ENCODE peak calls at places on chromosome 17, in six cellular contexts. One of them, this sample, is unnamed.

GRCh38 chr17:68197091-68197996 is 50.5 kb upstream of the AMZ2 start:
- DNase-seq in tibial nerve: no peak
- DNase-seq in osteoblast: peak; percentile 88
- DNase-seq in tibial artery: no peak
- DNase-seq in neural progenitor cell: peak; percentile 74
- DNase-seq in CD4-positive, CD25-positive, alpha-beta regulatory T cell: no peak
- DNase-seq in this sample: no peak

GRCh38 chr17:703081-703875 is 11.4 kb downstream of the VPS53 start:
- DNase-seq in tibial nerve: no peak
- DNase-seq in osteoblast: no peak
- DNase-seq in tibial artery: no peak
- DNase-seq in neural progenitor cell: no peak
- DNase-seq in CD4-positive, CD25-positive, alpha-beta regulatory T cell: no peak
- DNase-seq in this sample: no peak

GRCh38 chr17:9269350-9270035 is 248.2 kb downstream of the NTN1 start:
- DNase-seq in tibial nerve: no peak
- DNase-seq in osteoblast: no peak
- DNase-seq in tibial artery: no peak
- DNase-seq in neural progenitor cell: no peak
- DNase-seq in CD4-positive, CD25-positive, alpha-beta regulatory T cell: no peak
- DNase-seq in this sample: no peak

GRCh38 chr17:4947411-4948165 is 742 bp downstream of the PFN1 start:
- DNase-seq in tibial nerve: no peak
- DNase-seq in osteoblast: peak; percentile 92
- DNase-seq in tibial artery: peak; percentile 85
- DNase-seq in neural progenitor cell: peak; percentile 81
- DNase-seq in CD4-positive, CD25-positive, alpha-beta regulatory T cell: peak; percentile 71
- DNase-seq in this sample: peak; percentile 78

GRCh38 chr17:67759355-67760171 is 41.8 kb downstream of the NOL11 start:
- DNase-seq in tibial nerve: peak; percentile 20
- DNase-seq in osteoblast: peak; percentile 71
- DNase-seq in tibial artery: no peak
- DNase-seq in neural progenitor cell: no peak
- DNase-seq in CD4-positive, CD25-positive, alpha-beta regulatory T cell: no peak
- DNase-seq in this sample: no peak

GRCh38 chr17:57519199-57519598 is 225.9 kb downstream of the CCDC182 start:
- DNase-seq in tibial nerve: no peak
- DNase-seq in osteoblast: no peak
- DNase-seq in tibial artery: no peak
- DNase-seq in neural progenitor cell: no peak
- DNase-seq in CD4-positive, CD25-positive, alpha-beta regulatory T cell: no peak
- DNase-seq in this sample: no peak

GRCh38 chr17:35255316-35255715 is 12.4 kb downstream of the SLFN5 start:
- DNase-seq in tibial nerve: no peak
- DNase-seq in osteoblast: no peak
- DNase-seq in tibial artery: no peak
- DNase-seq in neural progenitor cell: peak; percentile 79
- DNase-seq in CD4-positive, CD25-positive, alpha-beta regulatory T cell: no peak
- DNase-seq in this sample: no peak

GRCh38 chr17:28725660-28726395 is at the start of gene TLCD1:
- DNase-seq in tibial nerve: no peak
- DNase-seq in osteoblast: peak; percentile 97
- DNase-seq in tibial artery: peak; percentile 84
- DNase-seq in neural progenitor cell: peak; percentile 93
- DNase-seq in CD4-positive, CD25-positive, alpha-beta regulatory T cell: peak; percentile 56
- DNase-seq in this sample: peak; percentile 84

GRCh38 chr17:62650587-62650986 is 23.1 kb downstream of the MRC2 start:
- DNase-seq in tibial nerve: no peak
- DNase-seq in osteoblast: peak; percentile 66
- DNase-seq in tibial artery: no peak
- DNase-seq in neural progenitor cell: no peak
- DNase-seq in CD4-positive, CD25-positive, alpha-beta regulatory T cell: no peak
- DNase-seq in this sample: peak; percentile 12

GRCh38 chr17:35449371-35449931 is 885 bp upstream of the SLFN13 start:
- DNase-seq in tibial nerve: no peak
- DNase-seq in osteoblast: no peak
- DNase-seq in tibial artery: peak; percentile 63
- DNase-seq in neural progenitor cell: peak; percentile 26
- DNase-seq in CD4-positive, CD25-positive, alpha-beta regulatory T cell: no peak
- DNase-seq in this sample: peak; percentile 60

GRCh38 chr17:50922107-50922506 is 56.0 kb upstream of the TOB1 start:
- DNase-seq in tibial nerve: no peak
- DNase-seq in osteoblast: peak; percentile 68
- DNase-seq in tibial artery: no peak
- DNase-seq in neural progenitor cell: no peak
- DNase-seq in CD4-positive, CD25-positive, alpha-beta regulatory T cell: no peak
- DNase-seq in this sample: no peak

GRCh38 chr17:14354807-14355206 is 53.9 kb downstream of the HS3ST3B1 start:
- DNase-seq in tibial nerve: no peak
- DNase-seq in osteoblast: peak; percentile 39
- DNase-seq in tibial artery: no peak
- DNase-seq in neural progenitor cell: no peak
- DNase-seq in CD4-positive, CD25-positive, alpha-beta regulatory T cell: no peak
- DNase-seq in this sample: no peak

GRCh38 chr17:65584604-65585521 is 23.4 kb upstream of the AXIN2 start:
- DNase-seq in tibial nerve: no peak
- DNase-seq in osteoblast: no peak
- DNase-seq in tibial artery: no peak
- DNase-seq in neural progenitor cell: no peak
- DNase-seq in CD4-positive, CD25-positive, alpha-beta regulatory T cell: peak; percentile 17
- DNase-seq in this sample: no peak

GRCh38 chr17:37527249-37527851 is 37.7 kb downstream of the DUSP14 start:
- DNase-seq in tibial nerve: no peak
- DNase-seq in osteoblast: no peak
- DNase-seq in tibial artery: no peak
- DNase-seq in neural progenitor cell: peak; percentile 68
- DNase-seq in CD4-positive, CD25-positive, alpha-beta regulatory T cell: peak; percentile 50
- DNase-seq in this sample: no peak

GRCh38 chr17:58338907-58339774 is 10.5 kb upstream of the TSPOAP1 start:
- DNase-seq in tibial nerve: no peak
- DNase-seq in osteoblast: peak; percentile 96
- DNase-seq in tibial artery: peak; percentile 76
- DNase-seq in neural progenitor cell: peak; percentile 26
- DNase-seq in CD4-positive, CD25-positive, alpha-beta regulatory T cell: peak; percentile 48
- DNase-seq in this sample: peak; percentile 81

GRCh38 chr17:7220593-7221280 is 999 bp downstream of the ACADVL start:
- DNase-seq in tibial nerve: no peak
- DNase-seq in osteoblast: peak; percentile 92
- DNase-seq in tibial artery: no peak
- DNase-seq in neural progenitor cell: peak; percentile 54
- DNase-seq in CD4-positive, CD25-positive, alpha-beta regulatory T cell: peak; percentile 59
- DNase-seq in this sample: peak; percentile 76

GRCh38 chr17:72199256-72199655 is 78.4 kb downstream of the SOX9 start:
- DNase-seq in tibial nerve: no peak
- DNase-seq in osteoblast: no peak
- DNase-seq in tibial artery: no peak
- DNase-seq in neural progenitor cell: no peak
- DNase-seq in CD4-positive, CD25-positive, alpha-beta regulatory T cell: no peak
- DNase-seq in this sample: no peak

GRCh38 chr17:43905985-43906852 is 1.1 kb downstream of the MPP2 start:
- DNase-seq in tibial nerve: peak; percentile 61
- DNase-seq in osteoblast: peak; percentile 90
- DNase-seq in tibial artery: peak; percentile 91
- DNase-seq in neural progenitor cell: peak; percentile 92
- DNase-seq in CD4-positive, CD25-positive, alpha-beta regulatory T cell: peak; percentile 34
- DNase-seq in this sample: peak; percentile 61

GRCh38 chr17:17811381-17812210 is 25.2 kb downstream of the SREBF1 start:
- DNase-seq in tibial nerve: no peak
- DNase-seq in osteoblast: peak; percentile 95
- DNase-seq in tibial artery: no peak
- DNase-seq in neural progenitor cell: peak; percentile 47
- DNase-seq in CD4-positive, CD25-positive, alpha-beta regulatory T cell: no peak
- DNase-seq in this sample: no peak

GRCh38 chr17:17812211-17813054 is 24.4 kb downstream of the SREBF1 start:
- DNase-seq in tibial nerve: peak; percentile 85
- DNase-seq in osteoblast: peak; percentile 100
- DNase-seq in tibial artery: peak; percentile 84
- DNase-seq in neural progenitor cell: peak; percentile 83
- DNase-seq in CD4-positive, CD25-positive, alpha-beta regulatory T cell: peak; percentile 58
- DNase-seq in this sample: peak; percentile 85

GRCh38 chr17:17814162-17815061 is 22.4 kb downstream of the SREBF1 start:
- DNase-seq in tibial nerve: no peak
- DNase-seq in osteoblast: peak; percentile 91
- DNase-seq in tibial artery: peak; percentile 68
- DNase-seq in neural progenitor cell: no peak
- DNase-seq in CD4-positive, CD25-positive, alpha-beta regulatory T cell: no peak
- DNase-seq in this sample: no peak

GRCh38 chr17:17813725-17814095 is 23.1 kb downstream of the SREBF1 start:
- DNase-seq in tibial nerve: no peak
- DNase-seq in osteoblast: no peak
- DNase-seq in tibial artery: no peak
- DNase-seq in neural progenitor cell: no peak
- DNase-seq in CD4-positive, CD25-positive, alpha-beta regulatory T cell: no peak
- DNase-seq in this sample: no peak

GRCh38 chr17:17813055-17813724 is 23.6 kb downstream of the SREBF1 start:
- DNase-seq in tibial nerve: no peak
- DNase-seq in osteoblast: peak; percentile 84
- DNase-seq in tibial artery: no peak
- DNase-seq in neural progenitor cell: no peak
- DNase-seq in CD4-positive, CD25-positive, alpha-beta regulatory T cell: no peak
- DNase-seq in this sample: no peak
- H3K27ac ChIP-seq in tibial nerve: no peak overlapping the region
- H3K27ac ChIP-seq in osteoblast: no peak overlapping the region
- H3K27ac ChIP-seq in tibial artery: no peak overlapping the region
- H3K27ac ChIP-seq in neural progenitor cell: no peak overlapping the region
- H3K27ac ChIP-seq in CD4-positive, CD25-positive, alpha-beta regulatory T cell: no peak overlapping the region
- H3K27ac ChIP-seq in this sample: no peak overlapping the region

GRCh38 chr17:60770946-60771422 is 93.3 kb downstream of the BCAS3 start:
- DNase-seq in tibial nerve: no peak
- DNase-seq in osteoblast: peak; percentile 47
- DNase-seq in tibial artery: no peak
- DNase-seq in neural progenitor cell: no peak
- DNase-seq in CD4-positive, CD25-positive, alpha-beta regulatory T cell: no peak
- DNase-seq in this sample: no peak

GRCh38 chr17:60767744-60768308 is 90.2 kb downstream of the BCAS3 start:
- DNase-seq in tibial nerve: no peak
- DNase-seq in osteoblast: no peak
- DNase-seq in tibial artery: no peak
- DNase-seq in neural progenitor cell: no peak
- DNase-seq in CD4-positive, CD25-positive, alpha-beta regulatory T cell: no peak
- DNase-seq in this sample: no peak

GRCh38 chr17:60769327-60769726 is 91.7 kb downstream of the BCAS3 start:
- DNase-seq in tibial nerve: no peak
- DNase-seq in osteoblast: no peak
- DNase-seq in tibial artery: no peak
- DNase-seq in neural progenitor cell: no peak
- DNase-seq in CD4-positive, CD25-positive, alpha-beta regulatory T cell: no peak
- DNase-seq in this sample: no peak

DNA sequence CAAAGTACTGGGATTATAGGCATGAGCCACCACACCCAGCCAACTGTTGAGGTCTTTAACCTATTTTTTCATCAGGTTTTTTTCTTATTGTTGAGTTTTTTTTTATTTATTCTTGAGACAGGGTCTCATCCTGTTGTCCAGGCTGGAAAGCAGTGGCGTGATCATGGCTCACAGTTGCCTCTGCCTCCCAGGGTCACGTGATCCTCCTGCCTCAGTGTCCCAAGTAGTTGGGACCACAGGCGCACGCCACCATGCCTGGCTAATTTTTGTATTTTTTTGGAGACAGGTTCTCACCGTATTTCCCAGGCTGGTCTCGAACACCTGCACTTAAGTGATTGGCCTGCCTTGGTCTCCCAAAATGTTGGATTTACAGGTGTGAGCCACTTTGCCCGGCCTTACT is 95.9 kb downstream of the BCAS3 start:
- DNase-seq in tibial nerve: no peak
- DNase-seq in osteoblast: no peak
- DNase-seq in tibial artery: no peak
- DNase-seq in neural progenitor cell: no peak
- DNase-seq in CD4-positive, CD25-positive, alpha-beta regulatory T cell: no peak
- DNase-seq in this sample: no peak
- H3K4me3 ChIP-seq in tibial nerve: no peak overlapping the region
- H3K4me3 ChIP-seq in osteoblast: no peak overlapping the region
- H3K4me3 ChIP-seq in tibial artery: no peak overlapping the region
- H3K4me3 ChIP-seq in neural progenitor cell: no peak overlapping the region
- H3K4me3 ChIP-seq in CD4-positive, CD25-positive, alpha-beta regulatory T cell: no peak overlapping the region
- H3K4me3 ChIP-seq in this sample: no peak overlapping the region

DNA sequence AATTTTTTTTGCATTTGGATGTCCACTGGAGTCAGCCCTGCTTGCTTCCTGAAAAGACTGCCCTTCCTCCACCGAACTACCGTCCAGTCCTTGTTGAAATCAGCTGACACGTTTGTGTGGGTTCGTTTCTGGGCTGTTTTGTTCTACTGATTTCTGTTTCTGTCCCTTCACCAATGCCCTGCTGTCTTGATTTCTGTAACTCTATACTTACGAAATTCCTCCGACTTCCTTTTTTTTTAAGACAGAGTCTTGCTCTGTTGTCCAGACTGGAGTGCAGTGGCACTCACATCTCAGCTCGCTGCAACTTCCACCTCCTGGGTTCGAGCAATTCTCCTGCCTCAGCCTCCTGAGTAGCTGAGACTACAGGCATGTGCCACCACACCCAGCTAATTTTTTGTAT is 8.4 kb upstream of the GAA start:
- DNase-seq in tibial nerve: no peak
- DNase-seq in osteoblast: peak; percentile 30
- DNase-seq in tibial artery: no peak
- DNase-seq in neural progenitor cell: no peak
- DNase-seq in CD4-positive, CD25-positive, alpha-beta regulatory T cell: no peak
- DNase-seq in this sample: no peak
- H3K27ac ChIP-seq in tibial nerve: peak overlapping the region; percentile 42
- H3K27ac ChIP-seq in osteoblast: no peak overlapping the region
- H3K27ac ChIP-seq in tibial artery: no peak overlapping the region
- H3K27ac ChIP-seq in neural progenitor cell: no peak overlapping the region
- H3K27ac ChIP-seq in CD4-positive, CD25-positive, alpha-beta regulatory T cell: no peak overlapping the region
- H3K27ac ChIP-seq in this sample: peak overlapping the region; percentile 68

DNA sequence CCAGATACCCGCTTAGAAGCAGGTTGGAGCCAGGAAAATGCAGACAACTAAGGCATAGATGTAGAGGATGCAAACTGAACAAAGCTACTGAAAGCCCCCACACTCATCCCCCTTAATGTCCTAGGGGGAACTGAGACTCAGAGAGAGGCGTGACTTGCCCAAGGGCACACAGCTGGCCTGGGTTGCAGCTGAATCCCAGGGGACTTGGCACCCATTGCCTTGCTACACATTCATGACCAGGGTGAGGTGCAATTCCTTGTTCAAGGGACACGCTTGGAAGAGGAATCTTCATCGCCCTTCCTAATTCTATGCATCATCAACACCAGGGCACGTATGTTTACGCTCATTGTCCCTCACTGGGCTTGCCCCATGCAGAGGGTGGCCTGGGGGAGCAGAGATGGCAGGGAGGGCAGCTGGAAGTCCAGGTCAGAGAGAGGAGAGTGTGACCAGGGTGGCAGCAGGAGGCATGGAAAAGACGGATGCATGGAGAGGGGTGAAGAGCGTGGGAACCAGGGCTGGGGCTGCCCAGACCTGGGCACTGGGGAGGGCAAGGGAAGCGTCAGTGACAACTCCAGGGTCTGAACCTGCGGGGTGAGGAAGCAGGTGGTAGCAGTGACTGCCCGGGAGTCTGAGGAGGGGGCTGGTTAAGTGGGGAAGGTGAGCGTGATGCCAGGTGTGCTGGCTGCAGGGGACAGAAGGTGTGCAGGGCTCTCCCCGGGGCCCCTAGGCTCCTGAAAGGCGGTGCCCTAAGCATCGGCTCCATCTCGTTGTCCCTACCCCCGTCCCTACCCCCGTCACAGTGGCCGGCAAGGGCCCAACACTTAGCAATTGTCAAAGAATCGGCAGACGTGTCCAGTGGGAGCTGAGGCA is 267.1 kb upstream of the TNRC6C start:
- DNase-seq in tibial nerve: no peak
- DNase-seq in osteoblast: no peak
- DNase-seq in tibial artery: peak; percentile 60
- DNase-seq in neural progenitor cell: no peak
- DNase-seq in CD4-positive, CD25-positive, alpha-beta regulatory T cell: no peak
- DNase-seq in this sample: no peak
- H3K4me3 ChIP-seq in tibial nerve: no peak overlapping the region
- H3K4me3 ChIP-seq in osteoblast: no peak overlapping the region
- H3K4me3 ChIP-seq in tibial artery: no peak overlapping the region
- H3K4me3 ChIP-seq in neural progenitor cell: no peak overlapping the region
- H3K4me3 ChIP-seq in CD4-positive, CD25-positive, alpha-beta regulatory T cell: no peak overlapping the region
- H3K4me3 ChIP-seq in this sample: no peak overlapping the region

GRCh38 chr17:55443904-55444303 is 22.3 kb upstream of the MMD start:
- DNase-seq in tibial nerve: no peak
- DNase-seq in osteoblast: no peak
- DNase-seq in tibial artery: no peak
- DNase-seq in neural progenitor cell: no peak
- DNase-seq in CD4-positive, CD25-positive, alpha-beta regulatory T cell: no peak
- DNase-seq in this sample: no peak
- H3K27ac ChIP-seq in tibial nerve: no peak overlapping the region
- H3K27ac ChIP-seq in osteoblast: no peak overlapping the region
- H3K27ac ChIP-seq in tibial artery: no peak overlapping the region
- H3K27ac ChIP-seq in neural progenitor cell: peak overlapping the region; percentile 53
- H3K27ac ChIP-seq in CD4-positive, CD25-positive, alpha-beta regulatory T cell: no peak overlapping the region
- H3K27ac ChIP-seq in this sample: no peak overlapping the region

This sample was measured in lower lobe of right lung.